ENCODE peak calls at places on chromosomes 3 and 15, in five cellular contexts. K, T, W, A and I are unnamed samples.

GRCh38 chr15:68642491-68642845 is 63.7 kb downstream of the CORO2B start:
- DNase-seq in K (no peak), T (no peak), W (no peak), A (no peak), I (no peak)

GRCh38 chr15:99110581-99111320 is 5.9 kb downstream of the SYNM start:
- DNase-seq in K (no peak), T (no peak), W (peak), A (no peak), I (no peak)

GRCh38 chr3:171994646-171995441 is 44.5 kb upstream of the FNDC3B start:
- DNase-seq in K (no peak), T (no peak), W (peak), A (no peak), I (peak)

GRCh38 chr15:26648676-26649075 is 124.2 kb downstream of the GABRB3 start:
- DNase-seq in K (no peak), T (no peak), W (no peak), A (no peak), I (no peak)

GRCh38 chr3:23620044-23620443 is 185.7 kb upstream of the UBE2E1 start:
- DNase-seq in K (no peak), T (no peak), W (no peak), A (no peak), I (no peak)

GRCh38 chr3:7272203-7272602 is 411.3 kb downstream of the GRM7 start:
- DNase-seq in K (no peak), T (no peak), W (no peak), A (no peak), I (no peak)

GRCh38 chr15:48469271-48469670 is 138.0 kb downstream of the DUT start:
- DNase-seq in K (no peak), T (no peak), W (no peak), A (no peak), I (peak)

GRCh38 chr3:29764059-29764458 is 483.2 kb downstream of the RBMS3 start:
- DNase-seq in K (no peak), T (no peak), W (peak), A (no peak), I (no peak)

GRCh38 chr3:101867521-101867920 is 18.2 kb downstream of the NFKBIZ start:
- DNase-seq in K (no peak), T (no peak), W (no peak), A (no peak), I (no peak)

GRCh38 chr3:192409838-192410683 is 317.3 kb downstream of the FGF12 start:
- DNase-seq in K (peak), T (no peak), W (peak), A (peak), I (no peak)

GRCh38 chr15:99537344-99537743 is 28.4 kb upstream of the MEF2A start:
- DNase-seq in K (peak), T (no peak), W (peak), A (peak), I (peak)

GRCh38 chr15:65285291-65286068 is 1.2 kb downstream of the PARP16 start:
- DNase-seq in K (no peak), T (no peak), W (no peak), A (no peak), I (no peak)

GRCh38 chr3:48593337-48593736 is 1.8 kb downstream of the COL7A1 start:
- DNase-seq in K (no peak), T (no peak), W (no peak), A (no peak), I (no peak)

GRCh38 chr3:140931016-140931454 is 10.6 kb upstream of the SLC25A36 start:
- DNase-seq in K (no peak), T (no peak), W (peak), A (no peak), I (peak)

GRCh38 chr15:63899193-63899592 is 65.4 kb upstream of the HERC1 start:
- DNase-seq in K (no peak), T (no peak), W (peak), A (peak), I (no peak)

GRCh38 chr3:107845355-107846281 is 245.2 kb downstream of the CD47 start:
- DNase-seq in K (no peak), T (no peak), W (peak), A (no peak), I (peak)

GRCh38 chr15:76235186-76235826 is 76.0 kb downstream of the ETFA start:
- DNase-seq in K (no peak), T (peak), W (peak), A (no peak), I (peak)

GRCh38 chr3:171407746-171408145 is 52.5 kb downstream of the TNIK start:
- DNase-seq in K (no peak), T (no peak), W (peak), A (no peak), I (peak)

GRCh38 chr15:64694816-64695215 is 80.6 kb downstream of the RBPMS2 start:
- DNase-seq in K (no peak), T (no peak), W (no peak), A (no peak), I (no peak)

GRCh38 chr15:50879016-50879415 is 29.5 kb upstream of the AP4E1 start:
- DNase-seq in K (no peak), T (no peak), W (no peak), A (no peak), I (no peak)

GRCh38 chr3:10575601-10576160 is 70.3 kb upstream of the ATP2B2 start:
- DNase-seq in K (no peak), T (no peak), W (no peak), A (no peak), I (no peak)

GRCh38 chr3:42262525-42262924 is 3.5 kb downstream of the CCK start:
- DNase-seq in K (no peak), T (no peak), W (peak), A (no peak), I (no peak)

GRCh38 chr3:11136116-11136515 is 18.2 kb upstream of the HRH1 start:
- DNase-seq in K (no peak), T (no peak), W (no peak), A (no peak), I (peak)

GRCh38 chr3:96986241-96986640 is 171.8 kb downstream of the EPHA6 start:
- DNase-seq in K (no peak), T (no peak), W (no peak), A (no peak), I (no peak)

GRCh38 chr3:10195692-10196091 is 31.0 kb downstream of the IRAK2 start:
- DNase-seq in K (no peak), T (no peak), W (no peak), A (no peak), I (no peak)

GRCh38 chr15:63186065-63186464 is 3.3 kb upstream of the RAB8B start:
- DNase-seq in K (no peak), T (no peak), W (peak), A (no peak), I (no peak)

GRCh38 chr3:71067977-71068376 is 515.6 kb downstream of the FOXP1 start:
- DNase-seq in K (no peak), T (no peak), W (no peak), A (no peak), I (no peak)

GRCh38 chr3:183180765-183181295 is 18.3 kb upstream of the LAMP3 start:
- DNase-seq in K (no peak), T (no peak), W (no peak), A (no peak), I (no peak)

GRCh38 chr3:45118615-45119062 is 27.5 kb downstream of the CDCP1 start:
- DNase-seq in K (no peak), T (no peak), W (no peak), A (no peak), I (no peak)

GRCh38 chr3:129708328-129708861 is 101.9 kb upstream of the PLXND1 start:
- DNase-seq in K (no peak), T (no peak), W (peak), A (no peak), I (peak)

GRCh38 chr3:45555666-45556065 is 38.9 kb upstream of the LIMD1 start:
- DNase-seq in K (no peak), T (no peak), W (no peak), A (no peak), I (no peak)